ENCODE peak calls at places on chromosomes 6 and 20, in seven cellular contexts. E is IMR-90, H is GM06990, T is osteocyte, N is activated B cell treated with CpG ODN at 0.5 μM for 24 hours, L is Calu3, A is breast epithelium. G is an unnamed sample.

GRCh38 chr6:692356-692851 is 535 bp downstream of the EXOC2 start:
- DNase-seq in E (peak), H (peak), T (no peak), N (peak), L (peak), A (no peak), G (peak)

GRCh38 chr20:44646641-44647274 is 4.7 kb downstream of the ADA start:
- DNase-seq in E (peak), H (peak), T (no peak), N (peak), L (no peak), A (no peak), G (peak)

GRCh38 chr6:142842423-142843261 is 102.3 kb downstream of the HIVEP2 start:
- DNase-seq in E (peak), H (peak), T (no peak), N (no peak), L (no peak), A (no peak), G (peak)

GRCh38 chr20:17177341-17177740 is 49.5 kb upstream of the PCSK2 start:
- DNase-seq in E (no peak), H (no peak), T (no peak), N (no peak), L (no peak), A (no peak), G (no peak)

GRCh38 chr20:63441777-63442493 is 30.5 kb downstream of the KCNQ2 start:
- DNase-seq in E (peak), H (peak), T (no peak), N (peak), L (peak), A (no peak), G (peak)

GRCh38 chr20:61923371-61924166 is 142.1 kb downstream of the TAF4 start:
- DNase-seq in E (no peak), H (no peak), T (no peak), N (no peak), L (no peak), A (no peak), G (no peak)

GRCh38 chr6:1247058-1247457 is 64.8 kb upstream of the FOXQ1 start:
- DNase-seq in E (no peak), H (no peak), T (no peak), N (no peak), L (no peak), A (no peak), G (no peak)

GRCh38 chr20:38791940-38792339 is 13.6 kb upstream of the PPP1R16B start:
- DNase-seq in E (no peak), H (no peak), T (no peak), N (no peak), L (no peak), A (no peak), G (no peak)

GRCh38 chr6:128605961-128606360 is 85.6 kb upstream of the PTPRK start:
- DNase-seq in E (peak), H (no peak), T (no peak), N (no peak), L (no peak), A (no peak), G (peak)

GRCh38 chr20:31860431-31861345 is 9.6 kb downstream of the DUSP15 start:
- DNase-seq in E (no peak), H (no peak), T (no peak), N (no peak), L (peak), A (no peak), G (no peak)

GRCh38 chr6:87718662-87719433 is 16.8 kb upstream of the AKIRIN2 start:
- DNase-seq in E (peak), H (no peak), T (no peak), N (no peak), L (peak), A (no peak), G (no peak)

GRCh38 chr6:27495386-27496135 is 22.7 kb upstream of the ZNF184 start:
- DNase-seq in E (peak), H (peak), T (no peak), N (no peak), L (peak), A (no peak), G (peak)

GRCh38 chr6:25715794-25716193 is 38.7 kb upstream of the SLC17A4 start:
- DNase-seq in E (no peak), H (no peak), T (no peak), N (no peak), L (no peak), A (no peak), G (no peak)

GRCh38 chr6:139378226-139378625 is 3.8 kb upstream of the CITED2 start:
- DNase-seq in E (no peak), H (no peak), T (no peak), N (no peak), L (no peak), A (no peak), G (no peak)

GRCh38 chr6:148890091-148890490 is 143.3 kb downstream of the UST start:
- DNase-seq in E (no peak), H (no peak), T (no peak), N (no peak), L (no peak), A (no peak), G (no peak)

GRCh38 chr6:151610336-151610735 is 116.5 kb downstream of the CCDC170 start:
- DNase-seq in E (no peak), H (no peak), T (no peak), N (no peak), L (no peak), A (no peak), G (no peak)

GRCh38 chr6:27758471-27758870 is 153.7 kb downstream of the OR2B2 start:
- DNase-seq in E (no peak), H (no peak), T (no peak), N (no peak), L (no peak), A (no peak), G (no peak)

GRCh38 chr6:39079726-39080125 is 31.1 kb downstream of the GLP1R start:
- DNase-seq in E (no peak), H (no peak), T (no peak), N (no peak), L (no peak), A (no peak), G (no peak)

GRCh38 chr20:51402201-51402600 is 140.3 kb downstream of the NFATC2 start:
- DNase-seq in E (peak), H (no peak), T (no peak), N (no peak), L (no peak), A (peak), G (no peak)

GRCh38 chr6:84057908-84058307 is 24.3 kb downstream of the MRAP2 start:
- DNase-seq in E (no peak), H (no peak), T (no peak), N (no peak), L (no peak), A (no peak), G (no peak)

GRCh38 chr20:62818592-62819493 is 2.0 kb downstream of the COL9A3 start:
- DNase-seq in E (peak), H (no peak), T (no peak), N (no peak), L (peak), A (no peak), G (no peak)

GRCh38 chr6:47308674-47309325 is 905 bp downstream of the TNFRSF21 start:
- DNase-seq in E (peak), H (peak), T (no peak), N (no peak), L (no peak), A (no peak), G (no peak)

GRCh38 chr6:41073968-41074691 is 1.4 kb downstream of the NFYA start:
- DNase-seq in E (peak), H (no peak), T (no peak), N (no peak), L (no peak), A (no peak), G (no peak)

GRCh38 chr6:41072836-41073202 is at the start of gene NFYA:
- DNase-seq in E (peak), H (peak), T (no peak), N (no peak), L (peak), A (no peak), G (no peak)

GRCh38 chr6:41071923-41072835 is at the start of gene OARD1:
- DNase-seq in E (no peak), H (peak), T (peak), N (peak), L (peak), A (peak), G (peak)

GRCh38 chr6:41073203-41073967 is 611 bp downstream of the NFYA start:
- DNase-seq in E (peak), H (peak), T (peak), N (peak), L (peak), A (peak), G (peak)

GRCh38 chr6:41071501-41071922 is 644 bp downstream of the OARD1 start:
- DNase-seq in E (peak), H (no peak), T (no peak), N (no peak), L (no peak), A (no peak), G (no peak)
- TF ChIP-seq CTCF in E (peak), H (no peak), T (no peak), N (no peak), L (no peak), A (no peak), G (no peak)

GRCh38 chr6:5151955-5152401 is 66.8 kb downstream of the PPP1R3G start:
- DNase-seq in E (peak), H (no peak), T (no peak), N (no peak), L (no peak), A (no peak), G (peak)

GRCh38 chr6:5151295-5151954 is 66.3 kb downstream of the PPP1R3G start:
- DNase-seq in E (no peak), H (no peak), T (no peak), N (no peak), L (no peak), A (no peak), G (no peak)

GRCh38 chr6:5149891-5150290 is 64.8 kb downstream of the PPP1R3G start:
- DNase-seq in E (no peak), H (no peak), T (no peak), N (no peak), L (no peak), A (no peak), G (no peak)

GRCh38 chr6:5149160-5149559 is 64.0 kb downstream of the PPP1R3G start:
- DNase-seq in E (no peak), H (no peak), T (no peak), N (no peak), L (no peak), A (no peak), G (no peak)

DNA sequence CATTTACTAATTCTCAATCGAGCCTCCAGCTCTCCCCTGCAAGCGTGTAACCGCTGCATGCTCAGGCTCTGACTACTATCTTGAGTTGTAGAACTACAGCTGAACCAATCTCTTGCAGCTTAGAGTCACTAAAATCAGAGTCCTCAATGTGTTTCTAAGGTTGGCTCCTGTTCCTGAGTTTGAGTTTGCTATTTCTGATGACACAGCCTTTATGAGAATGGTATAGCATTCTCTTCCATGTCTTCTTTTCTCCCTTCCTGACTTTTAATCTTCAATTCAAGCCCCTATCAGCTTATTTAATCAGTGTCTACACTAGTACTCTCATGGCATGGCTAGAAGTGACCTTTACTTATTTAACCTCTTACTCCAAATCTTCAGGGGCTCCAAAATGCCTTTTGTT is 65.5 kb downstream of the PPP1R3G start:
- DNase-seq in E (no peak), H (no peak), T (no peak), N (no peak), L (no peak), A (no peak), G (peak)
- TF ChIP-seq CTCF in E (no peak), H (no peak), T (no peak), N (no peak), L (no peak), A (no peak), G (no peak)

GRCh38 chr6:14731638-14732037 is 514.2 kb upstream of the JARID2 start:
- DNase-seq in E (no peak), H (no peak), T (no peak), N (no peak), L (no peak), A (no peak), G (no peak)
- TF ChIP-seq CTCF in E (no peak), H (no peak), T (no peak), N (no peak), L (no peak), A (no peak), G (no peak)

GRCh38 chr6:96721227-96721626 is 116.0 kb downstream of the GPR63 start:
- DNase-seq in E (no peak), H (no peak), T (no peak), N (no peak), L (no peak), A (no peak), G (no peak)

GRCh38 chr6:96716221-96716620 is 121.1 kb downstream of the GPR63 start:
- DNase-seq in E (no peak), H (no peak), T (no peak), N (no peak), L (no peak), A (no peak), G (no peak)
- TF ChIP-seq CTCF in E (no peak), H (peak), T (no peak), N (no peak), L (no peak), A (no peak), G (no peak)

GRCh38 chr6:34195726-34196115 is 41.0 kb upstream of the HMGA1 start:
- DNase-seq in E (no peak), H (no peak), T (no peak), N (no peak), L (no peak), A (no peak), G (no peak)

GRCh38 chr6:34190504-34191122 is 44.7 kb upstream of the GRM4 start:
- DNase-seq in E (no peak), H (no peak), T (no peak), N (no peak), L (no peak), A (no peak), G (no peak)

GRCh38 chr6:34196833-34197195 is 39.9 kb upstream of the HMGA1 start:
- DNase-seq in E (no peak), H (no peak), T (no peak), N (no peak), L (no peak), A (no peak), G (no peak)

GRCh38 chr6:34196116-34196832 is 40.4 kb upstream of the HMGA1 start:
- DNase-seq in E (peak), H (peak), T (peak), N (peak), L (peak), A (peak), G (peak)

GRCh38 chr6:34194770-34195169 is 41.9 kb upstream of the HMGA1 start:
- DNase-seq in E (no peak), H (no peak), T (no peak), N (no peak), L (no peak), A (no peak), G (no peak)
- TF ChIP-seq CTCF in E (peak), H (no peak), T (no peak), N (no peak), L (peak), A (no peak), G (peak)

DNA sequence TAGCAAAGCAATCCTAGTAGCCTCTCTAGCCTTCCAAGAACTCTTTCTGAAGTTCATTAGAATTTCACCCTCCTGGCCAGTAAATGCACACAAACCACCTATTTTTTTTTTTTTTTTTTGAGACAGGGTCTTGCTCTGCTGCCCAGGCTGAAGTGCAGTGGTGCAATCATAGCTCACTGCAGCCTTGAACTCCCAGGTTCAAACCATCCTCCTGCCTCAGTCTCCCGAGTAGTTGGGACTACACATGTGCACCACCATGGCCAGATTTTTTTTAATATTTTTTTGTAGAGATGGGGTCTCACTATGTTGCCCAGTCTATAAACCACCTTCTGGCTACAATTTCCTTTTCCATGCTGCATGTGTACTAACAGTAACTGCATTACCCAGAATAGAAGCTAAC is 301.3 kb downstream of the ZNF217 start:
- DNase-seq in E (no peak), H (no peak), T (no peak), N (no peak), L (no peak), A (no peak), G (no peak)
- TF ChIP-seq CTCF in E (no peak), H (no peak), T (no peak), N (no peak), L (no peak), A (no peak), G (no peak)

GRCh38 chr6:6003334-6004146 is 3.2 kb downstream of the NRN1 start:
- DNase-seq in E (no peak), H (no peak), T (no peak), N (no peak), L (no peak), A (no peak), G (no peak)
- TF ChIP-seq CTCF in E (no peak), H (peak), T (no peak), N (no peak), L (no peak), A (no peak), G (no peak)

GRCh38 chr6:2697291-2697690 is 53.4 kb downstream of the MYLK4 start:
- DNase-seq in E (no peak), H (no peak), T (no peak), N (no peak), L (no peak), A (no peak), G (no peak)
- TF ChIP-seq CTCF in E (no peak), H (no peak), T (no peak), N (no peak), L (no peak), A (no peak), G (no peak)